ENCODE peak calls at places on chromosome 20, in six cellular contexts. One of them, this sample, is unnamed.

GRCh38 chr20:53163486-53163885 is 191.3 kb downstream of the TSHZ2 start:
- DNase-seq in hepatocyte: no peak
- DNase-seq in AG10803: peak
- DNase-seq in A549: no peak
- DNase-seq in H9: no peak
- DNase-seq in endothelial cell: no peak
- DNase-seq in this sample: no peak

GRCh38 chr20:20391766-20392165 is 23.9 kb downstream of the INSM1 start:
- DNase-seq in hepatocyte: no peak
- DNase-seq in AG10803: no peak
- DNase-seq in A549: no peak
- DNase-seq in H9: no peak
- DNase-seq in endothelial cell: no peak
- DNase-seq in this sample: no peak

GRCh38 chr20:57090590-57091560 is 175.6 kb downstream of the BMP7 start:
- DNase-seq in hepatocyte: no peak
- DNase-seq in AG10803: no peak
- DNase-seq in A549: no peak
- DNase-seq in H9: no peak
- DNase-seq in endothelial cell: no peak
- DNase-seq in this sample: no peak

GRCh38 chr20:6580486-6580885 is 187.0 kb upstream of the BMP2 start:
- DNase-seq in hepatocyte: no peak
- DNase-seq in AG10803: no peak
- DNase-seq in A549: no peak
- DNase-seq in H9: no peak
- DNase-seq in endothelial cell: no peak
- DNase-seq in this sample: no peak

GRCh38 chr20:2559641-2560040 is 23.3 kb downstream of the TMC2 start:
- DNase-seq in hepatocyte: no peak
- DNase-seq in AG10803: no peak
- DNase-seq in A549: no peak
- DNase-seq in H9: no peak
- DNase-seq in endothelial cell: no peak
- DNase-seq in this sample: no peak

GRCh38 chr20:41058007-41058673 is 29.5 kb downstream of the TOP1 start:
- DNase-seq in hepatocyte: peak
- DNase-seq in AG10803: peak
- DNase-seq in A549: peak
- DNase-seq in H9: no peak
- DNase-seq in endothelial cell: no peak
- DNase-seq in this sample: no peak

GRCh38 chr20:50153500-50154377 is at the start of gene PEDS1:
- DNase-seq in hepatocyte: peak
- DNase-seq in AG10803: peak
- DNase-seq in A549: peak
- DNase-seq in H9: peak
- DNase-seq in endothelial cell: peak
- DNase-seq in this sample: peak

GRCh38 chr20:1075564-1075963 is 42.8 kb upstream of the PSMF1 start:
- DNase-seq in hepatocyte: no peak
- DNase-seq in AG10803: no peak
- DNase-seq in A549: no peak
- DNase-seq in H9: no peak
- DNase-seq in endothelial cell: no peak
- DNase-seq in this sample: no peak

GRCh38 chr20:48831702-48832422 is 4.1 kb upstream of the PREX1 start:
- DNase-seq in hepatocyte: peak
- DNase-seq in AG10803: peak
- DNase-seq in A549: peak
- DNase-seq in H9: no peak
- DNase-seq in endothelial cell: no peak
- DNase-seq in this sample: no peak

GRCh38 chr20:1174787-1175186 is 10.0 kb downstream of the TMEM74B start:
- DNase-seq in hepatocyte: no peak
- DNase-seq in AG10803: no peak
- DNase-seq in A549: no peak
- DNase-seq in H9: no peak
- DNase-seq in endothelial cell: no peak
- DNase-seq in this sample: no peak

DNA sequence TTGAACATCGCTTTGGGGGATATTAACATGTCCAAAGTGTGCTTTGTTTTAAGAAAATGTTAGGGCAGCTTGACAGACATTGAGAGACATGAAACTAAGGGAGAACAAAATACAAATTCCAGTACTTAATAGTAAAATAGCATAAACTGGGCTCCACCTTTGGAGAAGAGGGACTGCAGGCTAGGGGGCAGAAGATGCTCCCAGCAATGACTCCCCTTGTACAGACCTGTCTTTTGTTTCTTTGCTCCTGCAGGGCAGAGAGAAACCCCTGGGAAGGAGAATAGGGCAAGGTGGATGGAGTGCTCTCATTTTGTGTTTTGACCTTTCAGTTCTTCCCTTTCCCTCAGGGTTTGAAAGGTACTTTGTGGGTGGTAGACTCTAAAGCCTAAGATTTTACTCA is 115.6 kb upstream of the PLCB4 start:
- DNase-seq in hepatocyte: no peak
- DNase-seq in AG10803: no peak
- DNase-seq in A549: no peak
- DNase-seq in H9: peak
- DNase-seq in endothelial cell: no peak
- DNase-seq in this sample: no peak
- TF ChIP-seq CTCF in hepatocyte: no peak
- TF ChIP-seq CTCF in AG10803: no peak
- TF ChIP-seq CTCF in A549: no peak
- TF ChIP-seq CTCF in H9: peak
- TF ChIP-seq CTCF in endothelial cell: no peak
- TF ChIP-seq CTCF in this sample: no peak

GRCh38 chr20:38214871-38215788 is 45.4 kb downstream of the KIAA1755 start:
- DNase-seq in hepatocyte: no peak
- DNase-seq in AG10803: no peak
- DNase-seq in A549: peak
- DNase-seq in H9: no peak
- DNase-seq in endothelial cell: no peak
- DNase-seq in this sample: no peak
- TF ChIP-seq CTCF in hepatocyte: no peak
- TF ChIP-seq CTCF in AG10803: peak
- TF ChIP-seq CTCF in A549: no peak
- TF ChIP-seq CTCF in H9: peak
- TF ChIP-seq CTCF in endothelial cell: peak
- TF ChIP-seq CTCF in this sample: no peak

GRCh38 chr20:62735331-62735821 is 26.7 kb downstream of the NTSR1 start:
- DNase-seq in hepatocyte: no peak
- DNase-seq in AG10803: no peak
- DNase-seq in A549: no peak
- DNase-seq in H9: no peak
- DNase-seq in endothelial cell: no peak
- DNase-seq in this sample: no peak
- TF ChIP-seq CTCF in hepatocyte: no peak
- TF ChIP-seq CTCF in AG10803: no peak
- TF ChIP-seq CTCF in A549: no peak
- TF ChIP-seq CTCF in H9: no peak
- TF ChIP-seq CTCF in endothelial cell: no peak
- TF ChIP-seq CTCF in this sample: no peak

GRCh38 chr20:33181482-33182093 is 13.6 kb downstream of the BPIFA2 start:
- DNase-seq in hepatocyte: no peak
- DNase-seq in AG10803: no peak
- DNase-seq in A549: no peak
- DNase-seq in H9: peak
- DNase-seq in endothelial cell: no peak
- DNase-seq in this sample: no peak
- TF ChIP-seq CTCF in hepatocyte: no peak
- TF ChIP-seq CTCF in AG10803: no peak
- TF ChIP-seq CTCF in A549: no peak
- TF ChIP-seq CTCF in H9: peak
- TF ChIP-seq CTCF in endothelial cell: no peak
- TF ChIP-seq CTCF in this sample: no peak

GRCh38 chr20:51531141-51531710 is 11.3 kb downstream of the NFATC2 start:
- DNase-seq in hepatocyte: no peak
- DNase-seq in AG10803: no peak
- DNase-seq in A549: peak
- DNase-seq in H9: no peak
- DNase-seq in endothelial cell: no peak
- DNase-seq in this sample: no peak

GRCh38 chr20:51532577-51533191 is 9.8 kb downstream of the NFATC2 start:
- DNase-seq in hepatocyte: no peak
- DNase-seq in AG10803: peak
- DNase-seq in A549: no peak
- DNase-seq in H9: no peak
- DNase-seq in endothelial cell: no peak
- DNase-seq in this sample: no peak

GRCh38 chr20:51529758-51530157 is 12.8 kb downstream of the NFATC2 start:
- DNase-seq in hepatocyte: no peak
- DNase-seq in AG10803: peak
- DNase-seq in A549: no peak
- DNase-seq in H9: no peak
- DNase-seq in endothelial cell: no peak
- DNase-seq in this sample: no peak

GRCh38 chr20:51533291-51534172 is 9.0 kb downstream of the NFATC2 start:
- DNase-seq in hepatocyte: no peak
- DNase-seq in AG10803: peak
- DNase-seq in A549: peak
- DNase-seq in H9: no peak
- DNase-seq in endothelial cell: no peak
- DNase-seq in this sample: no peak

GRCh38 chr20:51531712-51532456 is 10.6 kb downstream of the NFATC2 start:
- DNase-seq in hepatocyte: no peak
- DNase-seq in AG10803: no peak
- DNase-seq in A549: no peak
- DNase-seq in H9: no peak
- DNase-seq in endothelial cell: no peak
- DNase-seq in this sample: no peak
- TF ChIP-seq CTCF in hepatocyte: no peak
- TF ChIP-seq CTCF in AG10803: no peak
- TF ChIP-seq CTCF in A549: no peak
- TF ChIP-seq CTCF in H9: no peak
- TF ChIP-seq CTCF in endothelial cell: no peak
- TF ChIP-seq CTCF in this sample: no peak

DNA sequence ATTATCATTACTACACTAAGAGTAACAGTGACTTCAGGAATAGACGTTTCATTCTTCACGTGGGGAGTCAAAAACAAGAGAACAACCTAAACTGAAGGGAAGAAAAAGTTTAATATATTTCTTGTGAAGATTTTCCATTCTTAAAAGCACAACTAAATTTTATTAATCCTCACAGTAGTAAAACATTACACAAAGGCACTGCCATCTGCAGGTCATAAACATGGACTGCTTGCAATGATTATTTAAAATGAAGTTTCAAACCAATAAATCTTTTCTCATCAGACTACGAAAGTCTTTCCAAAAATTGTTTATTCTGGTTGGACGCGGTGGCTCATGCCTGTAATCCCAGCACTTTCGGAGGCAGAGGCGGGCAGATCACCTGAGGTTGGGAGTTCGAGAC is 2.6 kb downstream of the NCOA5 start:
- DNase-seq in hepatocyte: no peak
- DNase-seq in AG10803: peak
- DNase-seq in A549: peak
- DNase-seq in H9: no peak
- DNase-seq in endothelial cell: no peak
- DNase-seq in this sample: no peak
- TF ChIP-seq CTCF in hepatocyte: peak
- TF ChIP-seq CTCF in AG10803: peak
- TF ChIP-seq CTCF in A549: peak
- TF ChIP-seq CTCF in H9: peak
- TF ChIP-seq CTCF in endothelial cell: no peak
- TF ChIP-seq CTCF in this sample: peak

GRCh38 chr20:60223174-60223573 is 265.0 kb downstream of the CDH26 start:
- DNase-seq in hepatocyte: no peak
- DNase-seq in AG10803: no peak
- DNase-seq in A549: no peak
- DNase-seq in H9: no peak
- DNase-seq in endothelial cell: no peak
- DNase-seq in this sample: no peak

GRCh38 chr20:60222497-60222896 is 264.3 kb downstream of the CDH26 start:
- DNase-seq in hepatocyte: no peak
- DNase-seq in AG10803: no peak
- DNase-seq in A549: no peak
- DNase-seq in H9: no peak
- DNase-seq in endothelial cell: no peak
- DNase-seq in this sample: no peak

GRCh38 chr20:60228255-60228654 is 270.0 kb downstream of the CDH26 start:
- DNase-seq in hepatocyte: no peak
- DNase-seq in AG10803: no peak
- DNase-seq in A549: no peak
- DNase-seq in H9: no peak
- DNase-seq in endothelial cell: no peak
- DNase-seq in this sample: no peak

GRCh38 chr20:60221593-60221992 is 263.4 kb downstream of the CDH26 start:
- DNase-seq in hepatocyte: no peak
- DNase-seq in AG10803: no peak
- DNase-seq in A549: no peak
- DNase-seq in H9: no peak
- DNase-seq in endothelial cell: no peak
- DNase-seq in this sample: no peak

GRCh38 chr20:60224914-60225313 is 266.7 kb downstream of the CDH26 start:
- DNase-seq in hepatocyte: peak
- DNase-seq in AG10803: peak
- DNase-seq in A549: peak
- DNase-seq in H9: peak
- DNase-seq in endothelial cell: peak
- DNase-seq in this sample: no peak
- TF ChIP-seq CTCF in hepatocyte: peak
- TF ChIP-seq CTCF in AG10803: peak
- TF ChIP-seq CTCF in A549: no peak
- TF ChIP-seq CTCF in H9: peak
- TF ChIP-seq CTCF in endothelial cell: peak
- TF ChIP-seq CTCF in this sample: no peak

GRCh38 chr20:42959996-42960395 is 229.7 kb downstream of the PTPRT start:
- DNase-seq in hepatocyte: no peak
- DNase-seq in AG10803: no peak
- DNase-seq in A549: no peak
- DNase-seq in H9: no peak
- DNase-seq in endothelial cell: no peak
- DNase-seq in this sample: no peak
- TF ChIP-seq CTCF in hepatocyte: no peak
- TF ChIP-seq CTCF in AG10803: no peak
- TF ChIP-seq CTCF in A549: no peak
- TF ChIP-seq CTCF in H9: no peak
- TF ChIP-seq CTCF in endothelial cell: no peak
- TF ChIP-seq CTCF in this sample: no peak

DNA sequence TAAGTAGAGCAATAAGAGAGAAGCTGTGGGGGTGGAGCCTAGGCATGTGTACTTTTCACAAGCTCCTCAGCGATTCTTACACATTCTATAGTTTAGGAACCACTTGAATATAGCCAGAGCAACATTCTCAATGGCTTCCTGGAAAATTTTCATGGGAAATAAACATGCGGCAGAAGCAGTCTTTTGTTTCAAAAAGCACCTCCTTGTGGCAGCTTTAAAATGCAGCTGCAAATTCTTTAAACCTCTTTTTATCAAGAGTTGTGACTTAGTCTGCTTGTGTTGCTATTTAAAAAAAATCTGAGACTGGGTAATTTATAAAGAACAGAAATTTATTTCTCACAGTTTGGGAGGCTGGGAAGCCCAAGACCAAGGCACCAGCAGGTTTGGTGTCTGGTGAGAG is 23.8 kb downstream of the NKX2-2 start:
- DNase-seq in hepatocyte: no peak
- DNase-seq in AG10803: peak
- DNase-seq in A549: no peak
- DNase-seq in H9: no peak
- DNase-seq in endothelial cell: no peak
- DNase-seq in this sample: no peak
- TF ChIP-seq CTCF in hepatocyte: peak
- TF ChIP-seq CTCF in AG10803: peak
- TF ChIP-seq CTCF in A549: peak
- TF ChIP-seq CTCF in H9: peak
- TF ChIP-seq CTCF in endothelial cell: no peak
- TF ChIP-seq CTCF in this sample: no peak